ENCODE peak calls at places on chromosomes 16 and 17, in six cellular contexts. Y is right lobe of liver, E is OCI-LY7, Q is cardiac muscle cell, M is pancreas, I is body of pancreas. A is an unnamed sample.

GRCh38 chr17:2064980-2065785 is 10.3 kb downstream of the HIC1 start:
- DNase-seq in Y (no peak), E (peak; percentile 53), Q (no peak), M (no peak), I (no peak), A (no peak)

GRCh38 chr17:18970582-18971480 is 18.9 kb downstream of the SLC5A10 start:
- DNase-seq in Y (no peak), E (no peak), Q (no peak), M (no peak), I (no peak), A (no peak)

GRCh38 chr17:75914643-75915265 is 10.1 kb upstream of the MRPL38 start:
- DNase-seq in Y (no peak), E (no peak), Q (no peak), M (peak; percentile 58), I (no peak), A (no peak)

GRCh38 chr17:12727076-12727750 is 61.5 kb downstream of the MYOCD start:
- DNase-seq in Y (no peak), E (no peak), Q (no peak), M (no peak), I (no peak), A (no peak)

GRCh38 chr16:51153275-51153991 is 2.4 kb upstream of the SALL1 start:
- DNase-seq in Y (no peak), E (no peak), Q (peak; percentile 52), M (no peak), I (no peak), A (no peak)

GRCh38 chr16:4260360-4260759 is 12.5 kb downstream of the TFAP4 start:
- DNase-seq in Y (no peak), E (no peak), Q (no peak), M (peak; percentile 98), I (peak; percentile 97), A (no peak)

GRCh38 chr17:35519442-35519841 is 18.0 kb downstream of the SLFN12L start:
- DNase-seq in Y (no peak), E (no peak), Q (no peak), M (no peak), I (no peak), A (no peak)

GRCh38 chr16:87308826-87309225 is 8.4 kb downstream of the C16orf95 start:
- DNase-seq in Y (no peak), E (no peak), Q (no peak), M (peak; percentile 1), I (no peak), A (no peak)

GRCh38 chr17:65278050-65278819 is 141.1 kb downstream of the RGS9 start:
- DNase-seq in Y (no peak), E (peak; percentile 6), Q (peak; percentile 86), M (peak; percentile 68), I (peak; percentile 54), A (peak; percentile 46)

GRCh38 chr17:27690882-27691281 is 59.9 kb downstream of the LGALS9 start:
- DNase-seq in Y (no peak), E (no peak), Q (no peak), M (no peak), I (no peak), A (no peak)
- H3K9me3 ChIP-seq in Y (no peaks in the 10 kb centered on the region), E (peaks cover 10% of the 10 kb centered on the region), Q (no peaks in the 10 kb centered on the region), M (no peaks in the 10 kb centered on the region), I (no peaks in the 10 kb centered on the region), A (peaks cover 2% of the 10 kb centered on the region)

DNA sequence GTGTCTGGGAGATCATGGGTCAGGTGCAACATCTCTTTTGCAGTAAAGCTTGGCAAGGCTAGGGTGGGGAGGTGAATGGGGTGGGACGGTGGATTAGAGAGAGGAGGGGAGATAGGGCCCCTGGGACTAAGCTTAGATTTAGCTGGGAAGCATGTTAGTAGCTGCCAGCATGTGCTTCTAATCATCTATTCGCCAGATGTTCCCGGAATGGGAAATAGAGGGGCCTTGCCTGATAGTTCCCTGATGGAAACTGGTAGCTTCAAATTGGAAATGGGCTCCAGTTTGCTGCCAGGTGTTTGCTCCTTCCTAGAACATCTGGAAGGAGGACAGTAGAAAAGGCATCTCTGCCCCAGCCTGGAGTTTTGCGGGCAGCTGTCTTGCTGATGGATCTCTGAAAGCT is 176.1 kb downstream of the CCDC182 start:
- DNase-seq in Y (no peak), E (no peak), Q (no peak), M (no peak), I (no peak), A (no peak)
- TF ChIP-seq CTCF in Y (no peak), E (no peak), Q (no peak), M (no peak), I (no peak), A (no peak)

DNA sequence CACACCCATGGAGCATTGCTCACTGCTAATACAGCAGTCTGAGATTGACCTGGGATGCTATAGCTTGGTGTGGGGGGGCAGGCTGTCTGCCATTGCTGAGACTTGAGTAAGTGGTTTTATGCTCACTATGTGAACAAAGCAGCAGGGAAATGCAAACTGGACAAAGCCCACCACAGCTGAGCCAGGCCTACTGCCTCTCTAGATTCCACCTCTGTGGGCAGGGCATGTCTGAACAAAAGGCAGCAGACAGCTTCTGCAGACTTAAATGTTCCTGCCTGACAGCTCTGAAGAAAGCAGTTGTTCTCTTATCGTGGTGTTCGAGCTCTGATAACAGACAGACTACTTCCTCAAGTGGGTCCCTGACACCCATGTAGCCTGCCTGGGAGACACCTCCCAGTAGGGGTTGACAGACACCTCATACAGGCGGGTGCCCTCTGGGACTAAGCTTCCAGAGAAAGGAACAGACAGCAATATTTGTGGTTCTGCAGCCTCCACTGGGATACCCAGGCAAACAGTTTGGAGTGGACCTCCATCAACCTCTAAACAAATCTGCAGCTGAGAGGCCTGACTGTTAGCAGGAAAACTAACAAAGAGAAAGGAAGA is 2204.8 kb downstream of the TP53TG3F start:
- DNase-seq in Y (no peak), E (no peak), Q (no peak), M (no peak), I (no peak), A (no peak)
- H3K9me3 ChIP-seq in Y (peaks cover 6% of the 10 kb centered on the region), E (no peaks in the 10 kb centered on the region), Q (peaks cover 6% of the 10 kb centered on the region), M (no peaks in the 10 kb centered on the region), I (no peaks in the 10 kb centered on the region), A (no peaks in the 10 kb centered on the region)

GRCh38 chr16:53803451-53803850 is 99.5 kb downstream of the FTO start:
- DNase-seq in Y (no peak), E (no peak), Q (no peak), M (no peak), I (no peak), A (no peak)
- TF ChIP-seq CTCF in Y (no peak), E (no peak), Q (no peak), M (no peak), I (no peak), A (no peak)

GRCh38 chr16:10339777-10340752 is 45.8 kb upstream of the ATF7IP2 start:
- DNase-seq in Y (no peak), E (peak; percentile 46), Q (no peak), M (no peak), I (no peak), A (no peak)
- H3K9me3 ChIP-seq in Y (peaks cover 8% of the 10 kb centered on the region), E (peaks cover 32% of the 10 kb centered on the region), Q (no peaks in the 10 kb centered on the region), M (no peaks in the 10 kb centered on the region), I (no peaks in the 10 kb centered on the region), A (peaks cover 12% of the 10 kb centered on the region)

GRCh38 chr16:11035096-11035495 is 90.7 kb downstream of the CLEC16A start:
- DNase-seq in Y (no peak), E (no peak), Q (no peak), M (no peak), I (no peak), A (no peak)

GRCh38 chr16:11038305-11038704 is 93.9 kb downstream of the CLEC16A start:
- DNase-seq in Y (no peak), E (no peak), Q (no peak), M (no peak), I (no peak), A (no peak)

GRCh38 chr16:11036040-11036439 is 91.7 kb downstream of the CLEC16A start:
- DNase-seq in Y (no peak), E (no peak), Q (no peak), M (no peak), I (no peak), A (no peak)

GRCh38 chr16:11038777-11039176 is 94.4 kb downstream of the CLEC16A start:
- DNase-seq in Y (no peak), E (no peak), Q (no peak), M (no peak), I (no peak), A (peak; percentile 81)

DNA sequence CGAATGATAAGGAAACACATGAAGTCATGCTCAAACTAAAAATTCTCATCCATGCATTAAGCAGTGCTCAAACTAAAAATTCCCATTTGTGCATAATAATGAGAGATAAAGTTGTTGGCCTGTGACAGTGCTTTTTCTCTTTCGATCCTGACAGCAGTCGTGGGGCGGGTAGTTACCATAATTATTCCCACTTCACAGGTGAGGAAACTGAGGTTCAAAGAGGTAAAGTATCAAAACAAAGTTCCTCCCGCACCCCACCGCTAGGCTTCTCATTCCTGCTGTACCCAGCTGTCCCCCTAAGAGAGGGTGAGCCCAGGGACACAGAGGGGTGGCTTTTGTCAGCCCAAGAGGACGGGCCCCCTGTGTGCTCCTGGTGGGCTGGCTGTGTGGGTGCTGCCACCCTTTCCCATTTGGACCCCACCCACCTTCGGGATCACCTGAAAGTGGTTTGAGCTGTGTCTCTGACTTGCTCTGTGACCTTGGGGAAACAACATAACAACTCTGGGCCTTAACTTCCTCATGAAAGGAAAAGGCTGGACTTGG is 92.6 kb downstream of the CLEC16A start:
- DNase-seq in Y (no peak), E (no peak), Q (no peak), M (no peak), I (no peak), A (no peak)
- TF ChIP-seq CTCF in Y (no peak), E (no peak), Q (no peak), M (no peak), I (no peak), A (no peak)

DNA sequence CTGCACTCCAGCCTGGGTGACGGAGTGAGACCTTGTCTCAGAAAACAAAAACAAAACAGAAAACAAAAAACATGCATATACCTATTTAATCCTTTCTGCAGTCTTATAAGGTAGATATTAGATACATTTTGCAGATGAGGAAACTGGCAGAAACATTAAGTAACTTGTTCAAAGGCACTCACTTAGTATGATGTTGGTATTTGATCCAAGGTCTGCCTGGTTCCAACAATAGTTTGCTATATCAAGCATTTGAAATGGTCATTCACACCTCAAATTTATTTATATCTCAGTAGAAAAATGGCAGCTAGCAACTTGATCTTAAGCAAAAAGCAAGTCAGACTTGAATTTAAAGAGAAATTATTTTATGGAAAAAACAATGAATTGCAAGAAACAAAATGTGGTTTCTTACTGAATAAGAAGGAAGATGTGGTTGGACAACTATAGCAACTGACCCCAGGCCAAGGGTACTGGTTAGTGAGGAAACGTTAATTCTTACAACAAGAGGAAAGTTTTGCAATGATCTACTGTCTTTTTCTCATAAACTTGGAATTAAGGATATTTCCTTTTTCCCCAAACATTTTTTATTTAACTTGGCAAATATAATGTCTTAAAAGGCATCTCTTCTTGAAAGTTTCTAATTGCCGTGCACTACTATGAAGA is 19.7 kb downstream of the DHRS7B start:
- DNase-seq in Y (no peak), E (no peak), Q (no peak), M (no peak), I (no peak), A (no peak)
- H3K9me3 ChIP-seq in Y (no peaks in the 10 kb centered on the region), E (no peaks in the 10 kb centered on the region), Q (no peaks in the 10 kb centered on the region), M (no peaks in the 10 kb centered on the region), I (no peaks in the 10 kb centered on the region), A (no peaks in the 10 kb centered on the region)

A was measured in PC-9.